ENCODE peak calls at places on chromosomes 4 and X, in six cellular contexts. One of them, this sample, is unnamed.

GRCh38 chr4:96472103-96472867 is 632.4 kb downstream of the PDHA2 start:
- DNase-seq in stomach: no peak
- DNase-seq in IMR-90: no peak
- DNase-seq in AG10803: no peak
- DNase-seq in endodermal cell: no peak
- DNase-seq in AG04450: no peak
- DNase-seq in this sample: no peak

GRCh38 chr4:2255501-2256155 is 6.3 kb downstream of the MXD4 start:
- DNase-seq in AG04450: no peak
- DNase-seq in AG10803: no peak
- DNase-seq in IMR-90: no peak
- DNase-seq in stomach: peak; percentile 28
- DNase-seq in endodermal cell: peak; percentile 51
- DNase-seq in this sample: peak; percentile 33

GRCh38 chr4:56215901-56216300 is 171.4 kb downstream of the AASDH start:
- DNase-seq in IMR-90: peak; percentile 7
- DNase-seq in stomach: peak; percentile 47
- DNase-seq in AG04450: no peak
- DNase-seq in endodermal cell: no peak
- DNase-seq in AG10803: peak; percentile 17
- DNase-seq in this sample: peak; percentile 56

GRCh38 chr4:37812713-37813112 is 13.8 kb upstream of the PGM2 start:
- DNase-seq in AG04450: no peak
- DNase-seq in IMR-90: peak; percentile 62
- DNase-seq in endodermal cell: no peak
- DNase-seq in stomach: no peak
- DNase-seq in AG10803: peak; percentile 67
- DNase-seq in this sample: no peak

GRCh38 chr4:129145222-129145730 is 49.3 kb downstream of the C4orf33 start:
- DNase-seq in AG04450: no peak
- DNase-seq in IMR-90: no peak
- DNase-seq in endodermal cell: no peak
- DNase-seq in AG10803: no peak
- DNase-seq in stomach: no peak
- DNase-seq in this sample: no peak

GRCh38 chrX:12076046-12076445 is 62.2 kb upstream of the FRMPD4 start:
- DNase-seq in AG04450: no peak
- DNase-seq in IMR-90: peak; percentile 18
- DNase-seq in endodermal cell: no peak
- DNase-seq in stomach: no peak
- DNase-seq in AG10803: peak; percentile 0
- DNase-seq in this sample: no peak

GRCh38 chr4:101345596-101346311 is 1.6 kb downstream of the PPP3CA start:
- DNase-seq in AG04450: no peak
- DNase-seq in AG10803: peak; percentile 47
- DNase-seq in endodermal cell: peak; percentile 75
- DNase-seq in stomach: peak; percentile 33
- DNase-seq in IMR-90: peak; percentile 39
- DNase-seq in this sample: no peak

GRCh38 chr4:52535793-52536192 is 123.3 kb downstream of the USP46 start:
- DNase-seq in AG04450: no peak
- DNase-seq in IMR-90: no peak
- DNase-seq in AG10803: no peak
- DNase-seq in endodermal cell: no peak
- DNase-seq in stomach: no peak
- DNase-seq in this sample: no peak

GRCh38 chr4:75544870-75545269 is 11.0 kb upstream of the ODAPH start:
- DNase-seq in AG10803: no peak
- DNase-seq in IMR-90: no peak
- DNase-seq in endodermal cell: no peak
- DNase-seq in AG04450: no peak
- DNase-seq in stomach: no peak
- DNase-seq in this sample: no peak

GRCh38 chr4:15965325-15965724 is 2.4 kb upstream of the FGFBP2 start:
- DNase-seq in AG04450: no peak
- DNase-seq in IMR-90: no peak
- DNase-seq in stomach: no peak
- DNase-seq in endodermal cell: no peak
- DNase-seq in AG10803: no peak
- DNase-seq in this sample: no peak

GRCh38 chrX:125090046-125090445 is 229.6 kb upstream of the TEX13C start:
- DNase-seq in endodermal cell: no peak
- DNase-seq in AG10803: no peak
- DNase-seq in AG04450: no peak
- DNase-seq in stomach: no peak
- DNase-seq in IMR-90: no peak
- DNase-seq in this sample: no peak

GRCh38 chr4:53688186-53688790 is 97.0 kb upstream of the LNX1 start:
- DNase-seq in stomach: no peak
- DNase-seq in IMR-90: peak; percentile 100
- DNase-seq in AG10803: peak; percentile 99
- DNase-seq in endodermal cell: no peak
- DNase-seq in AG04450: peak; percentile 98
- DNase-seq in this sample: peak; percentile 99

GRCh38 chrX:55210931-55211677 is 9.0 kb upstream of the PAGE5 start:
- DNase-seq in endodermal cell: no peak
- DNase-seq in IMR-90: no peak
- DNase-seq in AG04450: no peak
- DNase-seq in AG10803: no peak
- DNase-seq in stomach: no peak
- DNase-seq in this sample: no peak

GRCh38 chr4:174532479-174532878 is 10.2 kb upstream of the HPGD start:
- DNase-seq in AG04450: no peak
- DNase-seq in IMR-90: no peak
- DNase-seq in AG10803: no peak
- DNase-seq in stomach: no peak
- DNase-seq in endodermal cell: no peak
- DNase-seq in this sample: no peak

GRCh38 chr4:81628489-81628888 is 156.8 kb upstream of the RASGEF1B start:
- DNase-seq in AG10803: no peak
- DNase-seq in endodermal cell: no peak
- DNase-seq in AG04450: no peak
- DNase-seq in stomach: no peak
- DNase-seq in IMR-90: no peak
- DNase-seq in this sample: no peak

GRCh38 chr4:98430708-98431403 is 169.7 kb downstream of the RAP1GDS1 start:
- DNase-seq in IMR-90: peak; percentile 96
- DNase-seq in AG10803: peak; percentile 64
- DNase-seq in stomach: no peak
- DNase-seq in AG04450: peak; percentile 86
- DNase-seq in endodermal cell: no peak
- DNase-seq in this sample: peak; percentile 83

GRCh38 chr4:74073358-74073757 is 25.6 kb downstream of the CXCL2 start:
- DNase-seq in AG04450: no peak
- DNase-seq in stomach: no peak
- DNase-seq in IMR-90: no peak
- DNase-seq in AG10803: no peak
- DNase-seq in endodermal cell: no peak
- DNase-seq in this sample: no peak

GRCh38 chr4:101419324-101420135 is 72.2 kb upstream of the PPP3CA start:
- DNase-seq in AG04450: peak; percentile 16
- DNase-seq in IMR-90: peak; percentile 41
- DNase-seq in AG10803: peak; percentile 29
- DNase-seq in stomach: no peak
- DNase-seq in endodermal cell: no peak
- DNase-seq in this sample: peak; percentile 46

GRCh38 chrX:40912576-40912975 is 172.7 kb upstream of the USP9X start:
- DNase-seq in endodermal cell: no peak
- DNase-seq in IMR-90: no peak
- DNase-seq in AG04450: no peak
- DNase-seq in stomach: no peak
- DNase-seq in AG10803: no peak
- DNase-seq in this sample: no peak

GRCh38 chrX:110180176-110180927 is 137.5 kb downstream of the AMMECR1 start:
- DNase-seq in AG04450: peak; percentile 38
- DNase-seq in stomach: no peak
- DNase-seq in IMR-90: peak; percentile 84
- DNase-seq in endodermal cell: no peak
- DNase-seq in AG10803: peak; percentile 76
- DNase-seq in this sample: peak; percentile 65

GRCh38 chr4:57055873-57056272 is 54.3 kb downstream of the IGFBP7 start:
- DNase-seq in endodermal cell: peak; percentile 43
- DNase-seq in stomach: no peak
- DNase-seq in AG10803: no peak
- DNase-seq in IMR-90: no peak
- DNase-seq in AG04450: no peak
- DNase-seq in this sample: no peak

GRCh38 chrX:113586281-113586898 is 745.8 kb upstream of the AMOT start:
- DNase-seq in stomach: no peak
- DNase-seq in AG10803: no peak
- DNase-seq in endodermal cell: peak; percentile 38
- DNase-seq in IMR-90: no peak
- DNase-seq in AG04450: no peak
- DNase-seq in this sample: no peak

GRCh38 chr4:87901426-87901825 is 68.7 kb downstream of the MEPE start:
- DNase-seq in AG10803: peak; percentile 62
- DNase-seq in IMR-90: no peak
- DNase-seq in endodermal cell: no peak
- DNase-seq in AG04450: no peak
- DNase-seq in stomach: no peak
- DNase-seq in this sample: no peak

GRCh38 chr4:73869130-73870055 is at the start of gene CXCL1:
- DNase-seq in AG04450: no peak
- DNase-seq in AG10803: no peak
- DNase-seq in stomach: peak; percentile 50
- DNase-seq in endodermal cell: peak; percentile 83
- DNase-seq in IMR-90: no peak
- DNase-seq in this sample: no peak

GRCh38 chr4:108852691-108853090 is 89.8 kb upstream of the ETNPPL start:
- DNase-seq in stomach: no peak
- DNase-seq in AG04450: no peak
- DNase-seq in IMR-90: no peak
- DNase-seq in endodermal cell: no peak
- DNase-seq in AG10803: peak; percentile 37
- DNase-seq in this sample: no peak

GRCh38 chr4:74114234-74114633 is 15.2 kb upstream of the CXCL2 start:
- DNase-seq in AG04450: peak; percentile 16
- DNase-seq in AG10803: peak; percentile 57
- DNase-seq in endodermal cell: no peak
- DNase-seq in IMR-90: peak; percentile 89
- DNase-seq in stomach: no peak
- DNase-seq in this sample: no peak

GRCh38 chrX:17590892-17591740 is 146.2 kb upstream of the SCML1 start:
- DNase-seq in stomach: peak; percentile 65
- DNase-seq in AG10803: peak; percentile 82
- DNase-seq in AG04450: no peak
- DNase-seq in endodermal cell: peak; percentile 86
- DNase-seq in IMR-90: peak; percentile 80
- DNase-seq in this sample: peak; percentile 57

GRCh38 chrX:104482757-104483156 is 83.2 kb upstream of the IL1RAPL2 start:
- DNase-seq in AG04450: no peak
- DNase-seq in IMR-90: no peak
- DNase-seq in stomach: no peak
- DNase-seq in AG10803: no peak
- DNase-seq in endodermal cell: no peak
- DNase-seq in this sample: no peak

DNA sequence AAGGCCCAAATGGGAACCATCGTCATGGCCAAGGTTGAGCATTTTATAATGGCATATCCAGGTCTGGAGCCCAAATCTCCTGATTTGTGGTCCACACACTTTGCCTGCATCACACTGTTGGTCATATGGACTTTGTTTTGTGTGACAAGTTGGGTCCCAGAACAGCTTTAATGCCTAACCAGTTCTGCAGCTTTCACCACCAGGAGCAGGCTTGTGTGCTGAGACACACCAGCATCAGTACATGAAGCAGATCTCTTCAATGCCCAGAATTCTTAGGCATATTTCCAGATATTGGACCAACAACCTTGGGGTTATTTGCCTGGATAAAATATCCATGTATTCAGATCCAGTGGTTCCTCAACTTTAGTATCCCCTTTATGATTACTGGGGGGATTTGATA is 371.3 kb downstream of the FBXW7 start:
- DNase-seq in AG04450: no peak
- DNase-seq in stomach: no peak
- DNase-seq in IMR-90: no peak
- DNase-seq in AG10803: no peak
- DNase-seq in endodermal cell: no peak
- DNase-seq in this sample: no peak
- TF ChIP-seq CTCF in AG04450: no peak
- TF ChIP-seq CTCF in stomach: no peak
- TF ChIP-seq CTCF in IMR-90: no peak
- TF ChIP-seq CTCF in AG10803: no peak
- TF ChIP-seq CTCF in endodermal cell: peak; percentile 50
- TF ChIP-seq CTCF in this sample: no peak

DNA sequence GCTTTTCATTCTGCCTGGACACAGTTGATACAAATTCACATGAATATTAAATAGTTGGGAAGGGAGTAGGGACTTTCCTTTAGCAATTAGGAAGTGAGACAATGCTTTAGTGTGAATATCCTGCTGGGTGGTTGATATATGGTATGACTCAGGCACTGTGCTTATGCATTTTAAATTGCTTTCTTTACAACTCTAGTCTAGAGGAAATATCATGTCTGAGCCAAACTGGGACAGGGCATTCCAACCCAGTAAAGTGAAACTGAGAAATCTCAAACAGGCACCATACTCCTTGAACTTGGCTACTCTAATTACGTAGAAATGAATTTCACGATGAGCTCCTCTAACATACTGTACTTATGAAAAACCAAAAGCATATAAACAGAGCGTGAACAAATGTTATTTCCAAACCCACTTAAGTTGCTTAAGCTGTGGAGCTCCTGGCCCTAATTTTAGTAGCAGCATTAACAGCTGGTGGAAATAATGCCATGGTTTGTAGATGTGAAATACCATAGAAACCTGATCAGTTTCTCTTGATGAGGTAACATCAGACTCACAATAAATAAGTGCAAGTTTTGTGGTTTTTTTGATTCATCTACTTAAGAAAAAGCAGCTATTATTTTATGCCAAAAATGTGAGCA is 242.9 kb upstream of the GK2 start:
- DNase-seq in AG04450: peak; percentile 61
- DNase-seq in stomach: no peak
- DNase-seq in endodermal cell: no peak
- DNase-seq in IMR-90: peak; percentile 77
- DNase-seq in AG10803: peak; percentile 49
- DNase-seq in this sample: peak; percentile 65
- H3K4me3 ChIP-seq in AG04450: peak overlapping the region; percentile 15
- H3K4me3 ChIP-seq in stomach: no peak overlapping the region
- H3K4me3 ChIP-seq in endodermal cell: no peak overlapping the region
- H3K4me3 ChIP-seq in IMR-90: no peak overlapping the region
- H3K4me3 ChIP-seq in AG10803: no peak overlapping the region
- H3K4me3 ChIP-seq in this sample: peak overlapping the region; percentile 15

GRCh38 chrX:72306085-72306801 is 529 bp upstream of the CITED1 start:
- DNase-seq in stomach: no peak
- DNase-seq in IMR-90: no peak
- DNase-seq in endodermal cell: peak; percentile 53
- DNase-seq in AG10803: no peak
- DNase-seq in AG04450: no peak
- DNase-seq in this sample: no peak
- TF ChIP-seq CTCF in stomach: no peak
- TF ChIP-seq CTCF in IMR-90: no peak
- TF ChIP-seq CTCF in endodermal cell: no peak
- TF ChIP-seq CTCF in AG10803: no peak
- TF ChIP-seq CTCF in AG04450: no peak
- TF ChIP-seq CTCF in this sample: no peak

DNA sequence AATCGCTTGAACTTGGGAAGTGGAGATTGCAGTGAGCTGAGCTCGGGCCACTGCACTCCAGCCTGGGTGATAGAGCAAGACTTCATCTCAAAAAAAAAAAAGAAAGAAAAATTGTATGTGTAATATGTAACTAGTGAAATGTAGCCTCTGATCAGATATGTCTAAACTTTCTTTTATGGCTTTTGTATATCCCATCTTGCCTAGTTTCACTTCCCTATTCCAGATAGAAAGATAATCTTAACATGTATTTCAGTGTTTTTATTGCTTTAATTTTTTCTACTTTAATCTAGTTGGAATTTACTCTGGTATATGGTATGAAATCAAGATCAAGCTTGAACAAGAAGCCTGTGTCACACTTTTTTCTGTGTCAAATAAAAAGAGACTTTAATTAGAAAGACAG is 1.9 kb upstream of the ZNF41 start:
- DNase-seq in AG10803: no peak
- DNase-seq in stomach: no peak
- DNase-seq in AG04450: no peak
- DNase-seq in endodermal cell: no peak
- DNase-seq in IMR-90: no peak
- DNase-seq in this sample: no peak
- H3K4me3 ChIP-seq in AG10803: no peak overlapping the region
- H3K4me3 ChIP-seq in stomach: no peak overlapping the region
- H3K4me3 ChIP-seq in AG04450: peak overlapping the region; percentile 32
- H3K4me3 ChIP-seq in endodermal cell: peak overlapping the region; percentile 90
- H3K4me3 ChIP-seq in IMR-90: no peak overlapping the region
- H3K4me3 ChIP-seq in this sample: peak overlapping the region; percentile 7